ENCODE peak calls at places on chromosome 11, in five cellular contexts. P, K, E, Q and L are unnamed samples.

GRCh38 chr11:74678591-74679512 is 52.4 kb downstream of the CHRDL2 start:
- DNase-seq in Q (no peak), E (no peak), P (no peak), K (no peak), L (no peak)

GRCh38 chr11:131998020-131998419 is 627.6 kb downstream of the NTM start:
- DNase-seq in E (no peak), K (no peak), Q (no peak), P (no peak), L (no peak)

GRCh38 chr11:10923886-10924285 is 66.0 kb upstream of the ZBED5 start:
- DNase-seq in E (no peak), P (no peak), K (no peak), Q (no peak), L (no peak)

GRCh38 chr11:32893091-32893946 is 708 bp downstream of the QSER1 start:
- DNase-seq in E (peak), K (peak), P (no peak), Q (peak), L (peak)

GRCh38 chr11:12121504-12121903 is 11.1 kb downstream of the MICAL2 start:
- DNase-seq in K (no peak), Q (no peak), P (no peak), E (no peak), L (no peak)

GRCh38 chr11:37642321-37642720 is 1044.3 kb upstream of the RAG2 start:
- DNase-seq in E (no peak), K (no peak), Q (no peak), P (no peak), L (no peak)

GRCh38 chr11:77211040-77211451 is 83.0 kb downstream of the MYO7A start:
- DNase-seq in K (no peak), Q (no peak), P (no peak), E (no peak), L (no peak)

GRCh38 chr11:10395196-10395897 is 59.7 kb upstream of the AMPD3 start:
- DNase-seq in E (no peak), P (no peak), K (no peak), Q (no peak), L (no peak)

GRCh38 chr11:126405374-126405773 is 49.9 kb downstream of the ST3GAL4 start:
- DNase-seq in P (no peak), E (no peak), K (no peak), Q (peak), L (no peak)

GRCh38 chr11:46272816-46273427 is 4.5 kb upstream of the CREB3L1 start:
- DNase-seq in Q (peak), K (no peak), E (no peak), P (peak), L (no peak)

GRCh38 chr11:71355266-71355665 is 92.9 kb downstream of the DHCR7 start:
- DNase-seq in K (no peak), P (no peak), Q (no peak), E (no peak), L (no peak)